ENCODE peak calls at places on chromosomes 13 and 19, in four cellular contexts. One of them, this sample, is unnamed. For H3K27me3, the result is how much of the 10 kb centered on the place peaks cover.

GRCh38 chr13:60584976-60585375 is 188.0 kb downstream of the TDRD3 start:
- DNase-seq in K562: no peak
- DNase-seq in mammary epithelial cell: no peak
- DNase-seq in PC-3: no peak
- DNase-seq in this sample: peak

GRCh38 chr19:4501691-4502090 is 16.6 kb downstream of the PLIN4 start:
- DNase-seq in K562: no peak
- DNase-seq in mammary epithelial cell: no peak
- DNase-seq in PC-3: no peak
- DNase-seq in this sample: no peak

GRCh38 chr19:39030854-39031367 is 1.4 kb downstream of the FBXO27 start:
- DNase-seq in K562: no peak
- DNase-seq in mammary epithelial cell: no peak
- DNase-seq in PC-3: no peak
- DNase-seq in this sample: no peak

GRCh38 chr19:2542341-2543069 is 66.6 kb downstream of the GADD45B start:
- DNase-seq in K562: no peak
- DNase-seq in mammary epithelial cell: no peak
- DNase-seq in PC-3: no peak
- DNase-seq in this sample: peak

GRCh38 chr19:28294395-28294794 is 918.6 kb downstream of the UQCRFS1 start:
- DNase-seq in K562: no peak
- DNase-seq in mammary epithelial cell: peak
- DNase-seq in PC-3: no peak
- DNase-seq in this sample: peak

GRCh38 chr19:21483589-21484170 is 21.7 kb upstream of the ZNF429 start:
- DNase-seq in K562: peak
- DNase-seq in mammary epithelial cell: no peak
- DNase-seq in PC-3: no peak
- DNase-seq in this sample: no peak

GRCh38 chr13:30918662-30919405 is 12.8 kb downstream of the MEDAG start:
- DNase-seq in K562: no peak
- DNase-seq in mammary epithelial cell: peak
- DNase-seq in PC-3: no peak
- DNase-seq in this sample: no peak

GRCh38 chr13:33217256-33217655 is 68.3 kb downstream of the STARD13 start:
- DNase-seq in K562: no peak
- DNase-seq in mammary epithelial cell: no peak
- DNase-seq in PC-3: peak
- DNase-seq in this sample: no peak

GRCh38 chr13:24043590-24044350 is 116.8 kb upstream of the SPATA13 start:
- DNase-seq in K562: no peak
- DNase-seq in mammary epithelial cell: no peak
- DNase-seq in PC-3: no peak
- DNase-seq in this sample: no peak

GRCh38 chr19:8641908-8642547 is 11.6 kb downstream of the NFILZ start:
- DNase-seq in K562: peak
- DNase-seq in mammary epithelial cell: peak
- DNase-seq in PC-3: peak
- DNase-seq in this sample: peak

GRCh38 chr19:17234911-17235617 is 9.0 kb downstream of the OCEL1 start:
- DNase-seq in K562: peak
- DNase-seq in mammary epithelial cell: peak
- DNase-seq in PC-3: peak
- DNase-seq in this sample: no peak

GRCh38 chr13:90889906-90890305 is 457.6 kb upstream of the MIR17HG start:
- DNase-seq in K562: no peak
- DNase-seq in mammary epithelial cell: no peak
- DNase-seq in PC-3: no peak
- DNase-seq in this sample: no peak

GRCh38 chr13:61880576-61881283 is 465.1 kb upstream of the PCDH20 start:
- DNase-seq in K562: peak
- DNase-seq in mammary epithelial cell: no peak
- DNase-seq in PC-3: peak
- DNase-seq in this sample: no peak

GRCh38 chr13:99331881-99332293 is 24.7 kb upstream of the GPR183 start:
- DNase-seq in K562: no peak
- DNase-seq in mammary epithelial cell: peak
- DNase-seq in PC-3: peak
- DNase-seq in this sample: no peak

GRCh38 chr19:48639483-48640375 is 2.5 kb upstream of the DBP start:
- DNase-seq in K562: peak
- DNase-seq in mammary epithelial cell: no peak
- DNase-seq in PC-3: no peak
- DNase-seq in this sample: no peak

GRCh38 chr13:101474419-101474957 is 22.0 kb downstream of the ITGBL1 start:
- DNase-seq in K562: no peak
- DNase-seq in mammary epithelial cell: no peak
- DNase-seq in PC-3: peak
- DNase-seq in this sample: peak

GRCh38 chr19:58356236-58356970 is 3.1 kb upstream of the A1BG start:
- DNase-seq in K562: no peak
- DNase-seq in mammary epithelial cell: peak
- DNase-seq in PC-3: no peak
- DNase-seq in this sample: no peak

GRCh38 chr19:18308051-18308947 is 14.6 kb downstream of the LSM4 start:
- DNase-seq in K562: no peak
- DNase-seq in mammary epithelial cell: no peak
- DNase-seq in PC-3: no peak
- DNase-seq in this sample: no peak

DNA sequence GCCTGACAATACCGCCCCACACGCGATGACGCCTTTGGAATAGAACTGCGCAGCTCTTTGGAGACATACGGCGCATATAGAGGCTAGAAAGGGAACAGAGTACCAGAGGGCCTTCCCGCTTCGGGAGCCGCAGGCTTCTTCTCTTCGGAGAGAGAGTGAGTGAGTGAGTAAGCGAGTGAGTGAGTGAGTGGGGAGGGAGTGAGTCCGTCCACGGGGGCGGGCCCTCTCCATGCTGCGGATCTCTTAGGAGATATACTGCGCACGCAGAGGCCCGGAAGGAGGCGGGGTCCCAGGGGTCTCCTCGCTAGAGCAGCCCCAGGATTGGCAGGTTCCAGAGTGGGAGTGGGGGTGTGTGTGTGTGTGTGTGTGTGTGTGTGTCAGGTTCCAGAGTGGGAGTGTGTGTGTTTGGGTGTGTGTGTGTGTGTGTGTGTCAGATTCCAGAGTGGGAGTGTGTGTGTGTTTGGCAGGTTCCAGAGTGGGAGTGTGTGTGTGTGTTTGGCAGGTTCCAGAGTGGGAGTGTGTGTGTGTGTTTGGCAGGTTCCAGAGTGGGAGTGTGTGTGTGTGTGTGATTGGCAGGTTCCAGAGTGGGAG is 97.0 kb downstream of the INSR start:
- DNase-seq in K562: peak
- DNase-seq in mammary epithelial cell: peak
- DNase-seq in PC-3: peak
- DNase-seq in this sample: peak
- H2AFZ ChIP-seq in K562: peak
- H2AFZ ChIP-seq in mammary epithelial cell: peak
- H2AFZ ChIP-seq in PC-3: peak
- H2AFZ ChIP-seq in this sample: peak

GRCh38 chr19:13024958-13025653 is 29.8 kb downstream of the NFIX start:
- DNase-seq in K562: no peak
- DNase-seq in mammary epithelial cell: peak
- DNase-seq in PC-3: peak
- DNase-seq in this sample: no peak
- H3K27ac ChIP-seq in K562: no peak
- H3K27ac ChIP-seq in mammary epithelial cell: peak
- H3K27ac ChIP-seq in PC-3: peak
- H3K27ac ChIP-seq in this sample: peak

DNA sequence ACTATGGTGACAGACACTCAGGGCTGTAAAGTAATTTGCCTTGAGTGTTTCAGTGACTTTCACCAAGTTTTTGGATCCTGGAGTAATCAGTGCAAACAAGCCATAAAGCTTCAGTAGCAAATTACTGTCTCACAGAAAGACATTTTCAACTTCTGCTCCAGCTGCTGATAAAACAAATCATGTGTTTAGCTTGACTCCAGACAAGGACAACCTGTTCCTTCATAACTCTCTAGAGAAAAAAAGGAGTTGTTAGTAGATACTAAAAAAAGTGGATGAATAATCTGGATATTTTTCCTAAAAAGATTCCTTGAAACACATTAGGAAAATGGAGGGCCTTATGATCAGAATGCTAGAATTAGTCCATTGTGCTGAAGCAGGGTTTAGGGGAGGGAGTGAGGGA is 9.4 kb downstream of the ARGLU1 start:
- DNase-seq in K562: no peak
- DNase-seq in mammary epithelial cell: no peak
- DNase-seq in PC-3: no peak
- DNase-seq in this sample: no peak
- H3K27me3 ChIP-seq in K562: under half
- H3K27me3 ChIP-seq in mammary epithelial cell: under half
- H3K27me3 ChIP-seq in PC-3: under half
- H3K27me3 ChIP-seq in this sample: under half

GRCh38 chr13:64453831-64454230 is 2776.3 kb downstream of the PCDH9 start:
- DNase-seq in K562: no peak
- DNase-seq in mammary epithelial cell: no peak
- DNase-seq in PC-3: no peak
- DNase-seq in this sample: no peak
- H2AFZ ChIP-seq in K562: no peak
- H2AFZ ChIP-seq in mammary epithelial cell: no peak
- H2AFZ ChIP-seq in PC-3: no peak
- H2AFZ ChIP-seq in this sample: no peak

GRCh38 chr13:51765142-51765515 is 38.8 kb downstream of the DHRS12 start:
- DNase-seq in K562: no peak
- DNase-seq in mammary epithelial cell: no peak
- DNase-seq in PC-3: no peak
- DNase-seq in this sample: no peak

GRCh38 chr13:51763486-51763885 is 40.5 kb downstream of the DHRS12 start:
- DNase-seq in K562: no peak
- DNase-seq in mammary epithelial cell: no peak
- DNase-seq in PC-3: no peak
- DNase-seq in this sample: no peak

GRCh38 chr13:51767100-51767499 is 36.9 kb downstream of the DHRS12 start:
- DNase-seq in K562: no peak
- DNase-seq in mammary epithelial cell: no peak
- DNase-seq in PC-3: peak
- DNase-seq in this sample: no peak

GRCh38 chr13:51761638-51762350 is 42.2 kb downstream of the DHRS12 start:
- DNase-seq in K562: no peak
- DNase-seq in mammary epithelial cell: no peak
- DNase-seq in PC-3: peak
- DNase-seq in this sample: no peak

GRCh38 chr13:51764184-51765141 is 39.5 kb downstream of the DHRS12 start:
- DNase-seq in K562: no peak
- DNase-seq in mammary epithelial cell: no peak
- DNase-seq in PC-3: peak
- DNase-seq in this sample: peak
- H3K27ac ChIP-seq in K562: no peak
- H3K27ac ChIP-seq in mammary epithelial cell: no peak
- H3K27ac ChIP-seq in PC-3: peak
- H3K27ac ChIP-seq in this sample: peak

GRCh38 chr13:111926501-111927180 is 140.3 kb upstream of the SOX1 start:
- DNase-seq in K562: no peak
- DNase-seq in mammary epithelial cell: no peak
- DNase-seq in PC-3: no peak
- DNase-seq in this sample: no peak

GRCh38 chr13:111929036-111929616 is 137.8 kb upstream of the SOX1 start:
- DNase-seq in K562: no peak
- DNase-seq in mammary epithelial cell: no peak
- DNase-seq in PC-3: no peak
- DNase-seq in this sample: no peak

GRCh38 chr13:111924676-111925075 is 142.3 kb upstream of the SOX1 start:
- DNase-seq in K562: no peak
- DNase-seq in mammary epithelial cell: no peak
- DNase-seq in PC-3: no peak
- DNase-seq in this sample: no peak

GRCh38 chr13:111925146-111925875 is 141.6 kb upstream of the SOX1 start:
- DNase-seq in K562: no peak
- DNase-seq in mammary epithelial cell: no peak
- DNase-seq in PC-3: no peak
- DNase-seq in this sample: no peak

DNA sequence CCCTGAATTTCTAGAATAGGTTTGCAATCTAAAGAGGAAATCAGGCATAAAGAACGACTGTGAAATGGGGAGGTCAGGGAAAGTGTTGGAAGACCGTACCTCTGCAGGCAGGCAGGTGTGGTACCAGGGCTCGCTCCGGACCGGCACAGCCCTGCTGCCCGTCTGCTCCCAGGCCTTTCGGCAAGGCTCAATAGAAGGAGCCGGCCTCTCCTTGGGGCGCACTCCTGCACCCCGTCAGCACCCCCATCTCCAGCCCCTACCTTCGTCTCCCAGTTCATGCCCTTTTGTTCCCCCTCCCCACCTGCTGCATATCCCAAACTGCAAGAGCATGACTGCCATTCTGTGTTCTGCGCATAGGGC is 139.8 kb upstream of the SOX1 start:
- DNase-seq in K562: no peak
- DNase-seq in mammary epithelial cell: no peak
- DNase-seq in PC-3: no peak
- DNase-seq in this sample: no peak
- H3K27me3 ChIP-seq in K562: under half
- H3K27me3 ChIP-seq in mammary epithelial cell: under half
- H3K27me3 ChIP-seq in PC-3: half or more
- H3K27me3 ChIP-seq in this sample: under half

GRCh38 chr13:69324109-69324886 is 783.3 kb upstream of the ATXN8OS start:
- DNase-seq in K562: no peak
- DNase-seq in mammary epithelial cell: no peak
- DNase-seq in PC-3: peak
- DNase-seq in this sample: peak
- H2AFZ ChIP-seq in K562: no peak
- H2AFZ ChIP-seq in mammary epithelial cell: no peak
- H2AFZ ChIP-seq in PC-3: no peak
- H2AFZ ChIP-seq in this sample: no peak

GRCh38 chr19:37817180-37817911 is 38.0 kb upstream of the ZNF573 start:
- DNase-seq in K562: peak
- DNase-seq in mammary epithelial cell: no peak
- DNase-seq in PC-3: no peak
- DNase-seq in this sample: peak
- H3K27ac ChIP-seq in K562: no peak
- H3K27ac ChIP-seq in mammary epithelial cell: no peak
- H3K27ac ChIP-seq in PC-3: no peak
- H3K27ac ChIP-seq in this sample: no peak

This sample was measured in astrocyte.